ENCODE peak calls at places on chromosome 4, in nine cellular contexts. Q is foreskin fibroblast, A is suprapubic skin, Z is hepatocyte, X is ovary, U is right lobe of liver, T is uterus, I is AG09309, C is transverse colon. F is an unnamed sample.
A peak's percentile ranks its signal among the peaks of the same experiment; 100 is the strongest.

GRCh38 chr4:6972911-6973310 is 63.3 kb downstream of the TBC1D14 start:
- DNase-seq in Q (peak; percentile 19), A (no peak), Z (peak; percentile 58), X (no peak), U (no peak), T (no peak), I (no peak), C (no peak), F (no peak)

GRCh38 chr4:105399535-105400161 is 74.2 kb downstream of the PPA2 start:
- DNase-seq in Q (peak; percentile 90), A (no peak), Z (no peak), X (no peak), U (no peak), T (no peak), I (peak; percentile 72), C (no peak), F (peak; percentile 79)

GRCh38 chr4:47531241-47531953 is 46.3 kb downstream of the ATP10D start:
- DNase-seq in Q (peak; percentile 70), A (no peak), Z (peak; percentile 8), X (no peak), U (no peak), T (no peak), I (no peak), C (peak; percentile 41), F (peak; percentile 94)

GRCh38 chr4:76302856-76303438 is 3.6 kb upstream of the STBD1 start:
- DNase-seq in Q (peak; percentile 25), A (no peak), Z (no peak), X (no peak), U (no peak), T (no peak), I (no peak), C (no peak), F (no peak)

GRCh38 chr4:2936773-2937145 is 26.4 kb downstream of the NOP14 start:
- DNase-seq in Q (peak; percentile 75), A (peak; percentile 71), Z (peak; percentile 42), X (no peak), U (peak; percentile 40), T (peak; percentile 21), I (no peak), C (no peak), F (peak; percentile 78)

GRCh38 chr4:129822708-129823504 is 727.0 kb downstream of the C4orf33 start:
- DNase-seq in Q (no peak), A (no peak), Z (peak; percentile 48), X (no peak), U (peak; percentile 13), T (no peak), I (no peak), C (no peak), F (peak; percentile 9)

GRCh38 chr4:71554025-71554424 is 215.2 kb downstream of the SLC4A4 start:
- DNase-seq in Q (no peak), A (no peak), Z (no peak), X (no peak), U (no peak), T (no peak), I (no peak), C (no peak), F (no peak)

GRCh38 chr4:151527699-151528098 is 118.7 kb downstream of the FHIP1A start:
- DNase-seq in Q (no peak), A (no peak), Z (no peak), X (no peak), U (no peak), T (no peak), I (no peak), C (no peak), F (no peak)

GRCh38 chr4:38095691-38096090 is 135.5 kb downstream of the PTTG2 start:
- DNase-seq in Q (no peak), A (no peak), Z (no peak), X (no peak), U (no peak), T (no peak), I (no peak), C (no peak), F (no peak)

GRCh38 chr4:77021614-77022089 is 54.1 kb downstream of the CCNI start:
- DNase-seq in Q (peak; percentile 85), A (no peak), Z (no peak), X (no peak), U (no peak), T (no peak), I (peak; percentile 82), C (no peak), F (peak; percentile 82)

GRCh38 chr4:186723207-186724047 is at the start of gene FAT1:
- DNase-seq in Q (peak; percentile 95), A (no peak), Z (peak; percentile 90), X (peak; percentile 79), U (peak; percentile 70), T (peak; percentile 73), I (no peak), C (peak; percentile 71), F (peak; percentile 84)

GRCh38 chr4:151114986-151115385 is 15.6 kb downstream of the RPS3A start:
- DNase-seq in Q (no peak), A (no peak), Z (no peak), X (no peak), U (no peak), T (no peak), I (no peak), C (no peak), F (peak; percentile 17)

GRCh38 chr4:113821851-113822250 is 60.3 kb upstream of the CAMK2D start:
- DNase-seq in Q (no peak), A (no peak), Z (no peak), X (no peak), U (no peak), T (no peak), I (no peak), C (no peak), F (no peak)

GRCh38 chr4:155026715-155027114 is 181.7 kb upstream of the NPY2R start:
- DNase-seq in Q (peak; percentile 15), A (no peak), Z (no peak), X (no peak), U (no peak), T (no peak), I (no peak), C (no peak), F (no peak)

GRCh38 chr4:155025762-155026457 is 182.5 kb upstream of the NPY2R start:
- DNase-seq in Q (peak; percentile 24), A (no peak), Z (peak; percentile 76), X (no peak), U (peak; percentile 40), T (no peak), I (no peak), C (peak; percentile 60), F (peak; percentile 33)
- TF ChIP-seq CTCF in Q (no peak), A (no peak), Z (peak; percentile 61), X (no peak), U (peak; percentile 50), T (no peak), I (peak; percentile 29), C (peak; percentile 73), F (peak; percentile 53)

GRCh38 chr4:89305712-89306437 is 1.7 kb downstream of the GPRIN3 start:
- DNase-seq in Q (peak; percentile 46), A (no peak), Z (peak; percentile 11), X (no peak), U (no peak), T (no peak), I (no peak), C (no peak), F (peak; percentile 11)

GRCh38 chr4:89306486-89307184 is 965 bp downstream of the GPRIN3 start:
- DNase-seq in Q (no peak), A (no peak), Z (no peak), X (no peak), U (no peak), T (no peak), I (no peak), C (no peak), F (no peak)

GRCh38 chr4:89303177-89303576 is 4.4 kb downstream of the GPRIN3 start:
- DNase-seq in Q (no peak), A (no peak), Z (no peak), X (no peak), U (no peak), T (no peak), I (no peak), C (peak; percentile 52), F (no peak)

GRCh38 chr4:89303989-89304388 is 3.6 kb downstream of the GPRIN3 start:
- DNase-seq in Q (no peak), A (no peak), Z (no peak), X (no peak), U (no peak), T (no peak), I (no peak), C (no peak), F (no peak)

DNA sequence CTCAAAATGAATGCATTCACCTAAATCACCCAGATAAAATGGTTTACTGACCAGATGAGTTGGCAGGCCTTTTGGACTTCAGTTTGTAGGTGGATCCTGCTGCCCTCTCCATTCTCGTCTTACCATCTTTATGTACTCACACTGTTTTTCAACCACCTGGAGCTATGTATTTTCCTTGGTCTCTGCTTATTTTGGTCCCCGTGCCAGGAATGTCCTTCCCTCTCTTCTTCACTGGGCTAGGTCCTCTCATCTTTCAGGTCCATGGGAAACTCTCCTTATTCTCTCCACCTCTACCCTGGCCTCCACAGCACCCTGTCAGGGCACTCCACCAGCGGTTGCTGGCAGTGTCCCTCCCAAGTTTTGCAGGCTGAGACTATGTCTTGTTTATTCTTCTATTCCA is 2.6 kb downstream of the GPRIN3 start:
- DNase-seq in Q (no peak), A (no peak), Z (no peak), X (no peak), U (no peak), T (no peak), I (no peak), C (no peak), F (no peak)
- H3K4me3 ChIP-seq in Q (no peak overlapping the region), A (peak overlapping the region; percentile 60), Z (no peak overlapping the region), X (no peak overlapping the region), U (no peak overlapping the region), T (no peak overlapping the region), I (no peak overlapping the region), C (no peak overlapping the region), F (no peak overlapping the region)

DNA sequence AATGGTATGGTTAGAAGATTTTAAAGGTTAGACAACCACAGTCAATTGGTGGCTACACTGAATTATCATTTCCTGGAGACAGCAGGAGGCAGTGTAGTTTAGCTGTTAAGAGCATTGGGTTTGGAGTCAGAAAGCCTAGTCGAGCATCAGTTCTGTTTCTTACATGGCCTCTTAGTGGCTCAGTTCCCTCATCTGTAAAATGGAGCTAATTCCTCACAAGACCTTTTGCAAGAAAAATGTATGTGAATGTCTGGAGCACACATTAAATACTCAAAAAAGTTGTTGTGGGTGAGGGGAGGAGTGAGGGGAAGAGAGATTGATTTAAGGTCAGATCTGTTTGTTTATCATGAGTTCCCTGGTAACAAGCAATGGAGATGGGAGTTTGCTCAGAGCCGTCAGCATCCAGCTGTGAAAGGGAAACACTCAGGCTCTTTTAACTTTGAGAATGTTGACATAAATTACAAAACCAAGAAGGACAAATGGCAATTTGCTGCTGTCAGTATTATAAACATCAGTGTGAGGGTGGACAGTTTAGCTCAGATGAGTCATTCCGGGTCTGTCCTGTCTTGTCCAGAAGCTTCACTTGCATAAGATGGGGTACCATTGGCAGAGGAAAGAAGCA is 98.2 kb upstream of the PGRMC2 start:
- DNase-seq in Q (peak; percentile 42), A (no peak), Z (no peak), X (no peak), U (no peak), T (no peak), I (no peak), C (no peak), F (peak; percentile 89)
- TF ChIP-seq CTCF in Q (peak; percentile 10), A (no peak), Z (peak; percentile 16), X (no peak), U (no peak), T (no peak), I (no peak), C (no peak), F (peak; percentile 6)

DNA sequence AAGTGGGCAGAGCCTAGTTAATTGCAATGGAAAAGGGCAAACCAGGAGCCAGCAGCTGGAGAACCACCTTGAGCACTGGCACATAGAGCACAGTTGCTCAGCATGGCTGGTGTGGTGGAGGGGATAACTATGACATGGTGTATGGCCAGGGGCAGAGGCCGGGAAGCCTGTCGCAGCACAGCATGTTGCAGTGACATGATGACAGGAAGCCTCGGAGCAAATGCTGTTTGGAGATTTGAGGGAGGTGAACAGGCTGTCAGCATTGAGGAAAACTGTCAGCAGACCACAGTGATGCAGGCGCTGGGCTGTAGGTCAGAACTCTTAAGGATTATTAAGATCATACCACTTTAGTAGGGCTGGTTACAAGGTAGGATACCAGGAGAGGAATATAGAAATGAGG is 228.7 kb downstream of the CBR4 start:
- DNase-seq in Q (no peak), A (no peak), Z (no peak), X (no peak), U (no peak), T (no peak), I (no peak), C (no peak), F (no peak)
- H3K4me3 ChIP-seq in Q (no peak overlapping the region), A (no peak overlapping the region), Z (no peak overlapping the region), X (no peak overlapping the region), U (no peak overlapping the region), T (no peak overlapping the region), I (no peak overlapping the region), C (no peak overlapping the region), F (no peak overlapping the region)

F was measured in astrocyte of the spinal cord.